ENCODE peak calls at places on chromosomes 2 and 18, in four cellular contexts. R, Q, U and Y are unnamed samples.

GRCh38 chr2:235268535-235268934 is 225.3 kb upstream of the AGAP1 start:
- DNase-seq in U (no peak), R (no peak), Q (no peak), Y (peak)

GRCh38 chr2:72719416-72719815 is 106.4 kb downstream of the EXOC6B start:
- DNase-seq in U (no peak), R (no peak), Q (no peak), Y (peak)

GRCh38 chr18:3594760-3595241 is 144.8 kb downstream of the TGIF1 start:
- DNase-seq in Q (no peak), R (peak), U (peak), Y (no peak)

GRCh38 chr2:45822272-45822630 is 170.8 kb downstream of the PRKCE start:
- DNase-seq in U (no peak), Q (no peak), R (no peak), Y (no peak)

GRCh38 chr2:86072271-86072858 is 33.3 kb downstream of the POLR1A start:
- DNase-seq in Q (peak), R (peak), U (peak), Y (no peak)

GRCh38 chr2:71534201-71534600 is 80.8 kb downstream of the DYSF start:
- DNase-seq in U (no peak), Q (no peak), R (no peak), Y (no peak)

GRCh38 chr2:159773426-159773825 is 24.6 kb downstream of the CD302 start:
- DNase-seq in U (peak), R (no peak), Q (no peak), Y (no peak)

GRCh38 chr2:218074031-218074430 is 5.0 kb downstream of the RUFY4 start:
- DNase-seq in R (peak), U (peak), Q (no peak), Y (no peak)

GRCh38 chr2:30789670-30790210 is 17.5 kb downstream of the CAPN13 start:
- DNase-seq in U (no peak), Q (no peak), R (no peak), Y (no peak)

GRCh38 chr2:200077838-200078237 is 122.5 kb downstream of the MAIP1 start:
- DNase-seq in U (peak), Q (no peak), R (no peak), Y (peak)

GRCh38 chr2:3480352-3481010 is 38.9 kb downstream of the ADI1 start:
- DNase-seq in R (peak), Q (peak), U (no peak), Y (no peak)

GRCh38 chr2:191319181-191319580 is 74.0 kb downstream of the MYO1B start:
- DNase-seq in Q (no peak), U (peak), R (no peak), Y (peak)

GRCh38 chr2:121044412-121044811 is 240.6 kb downstream of the TFCP2L1 start:
- DNase-seq in R (no peak), Q (no peak), U (no peak), Y (no peak)

GRCh38 chr18:2656237-2657042 is 914 bp downstream of the SMCHD1 start:
- DNase-seq in Q (peak), R (peak), U (no peak), Y (peak)

GRCh38 chr18:62759704-62760402 is 44.5 kb downstream of the PHLPP1 start:
- DNase-seq in Q (no peak), U (peak), R (no peak), Y (peak)

GRCh38 chr2:176105727-176106635 is 1.1 kb upstream of the HOXD11 start:
- DNase-seq in U (no peak), Q (no peak), R (no peak), Y (no peak)

GRCh38 chr2:183078163-183078466 is 432 bp upstream of the DUSP19 start:
- DNase-seq in R (peak), Q (peak), U (no peak), Y (no peak)

GRCh38 chr18:78912336-78912735 is 67.3 kb upstream of the SALL3 start:
- DNase-seq in U (no peak), R (no peak), Q (no peak), Y (no peak)

DNA sequence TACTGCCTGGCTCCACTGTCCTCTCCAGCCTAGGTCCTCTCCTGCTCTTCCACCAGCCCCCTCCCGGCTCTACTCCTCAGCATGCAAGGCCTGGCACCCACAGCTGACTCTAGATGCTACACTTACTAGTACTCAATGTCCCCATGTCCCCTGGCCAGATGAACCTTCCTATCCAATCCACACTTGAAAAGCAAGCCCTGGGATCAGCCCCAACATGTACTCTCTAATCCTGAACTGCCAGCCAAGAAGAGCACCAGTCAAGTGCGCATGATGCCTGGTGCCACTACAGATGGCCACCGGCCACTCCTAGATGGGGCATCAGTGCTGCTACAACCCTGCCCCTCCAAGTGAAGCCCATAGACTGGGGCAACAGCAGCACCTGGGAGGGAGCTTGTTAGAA is 168.2 kb downstream of the STK39 start:
- DNase-seq in R (no peak), U (no peak), Q (no peak), Y (no peak)
- TF ChIP-seq CTCF in R (no peak), U (no peak), Q (no peak), Y (no peak)

DNA sequence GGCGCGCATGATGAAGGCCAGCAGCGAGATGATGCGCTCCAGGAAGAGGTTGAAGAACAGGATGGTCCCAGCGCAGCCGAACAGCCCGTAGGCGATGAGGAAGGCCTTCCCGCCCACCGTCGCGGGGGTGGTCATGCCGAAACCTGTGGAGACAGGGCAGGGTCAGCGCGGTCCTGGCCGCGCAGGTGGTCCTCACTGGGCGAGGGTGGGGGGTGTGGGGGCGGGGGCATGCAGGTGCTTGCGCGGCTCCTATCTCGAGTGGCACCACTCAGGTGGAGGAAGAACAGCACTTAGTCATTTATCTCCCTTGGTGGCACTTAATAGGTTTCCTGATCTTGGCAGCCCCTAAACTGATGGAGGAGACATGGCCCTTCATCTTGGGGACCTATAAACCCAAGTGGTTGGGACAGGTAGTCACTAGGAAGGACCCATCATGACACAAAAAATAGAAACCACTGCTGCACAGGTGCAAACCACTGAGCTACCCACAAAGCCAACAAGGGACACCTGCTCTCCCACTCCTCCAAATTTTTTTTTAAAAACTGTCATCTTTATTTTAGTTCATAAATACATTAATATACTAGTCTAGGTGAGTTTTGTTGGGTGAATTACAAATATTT is 118.8 kb downstream of the MSH2 start:
- DNase-seq in Q (no peak), R (peak), U (no peak), Y (no peak)
- H3K4me3 ChIP-seq in Q (peak), R (peak), U (no peak), Y (peak)

GRCh38 chr2:11482473-11483031 is 16.6 kb upstream of the E2F6 start:
- DNase-seq in R (no peak), U (no peak), Q (peak), Y (peak)
- TF ChIP-seq CTCF in R (no peak), U (no peak), Q (no peak), Y (no peak)

GRCh38 chr2:232418466-232419244 is 12.0 kb downstream of the ALPG start:
- DNase-seq in R (no peak), U (peak), Q (no peak), Y (peak)
- H3K4me3 ChIP-seq in R (no peak), U (peak), Q (peak), Y (peak)

DNA sequence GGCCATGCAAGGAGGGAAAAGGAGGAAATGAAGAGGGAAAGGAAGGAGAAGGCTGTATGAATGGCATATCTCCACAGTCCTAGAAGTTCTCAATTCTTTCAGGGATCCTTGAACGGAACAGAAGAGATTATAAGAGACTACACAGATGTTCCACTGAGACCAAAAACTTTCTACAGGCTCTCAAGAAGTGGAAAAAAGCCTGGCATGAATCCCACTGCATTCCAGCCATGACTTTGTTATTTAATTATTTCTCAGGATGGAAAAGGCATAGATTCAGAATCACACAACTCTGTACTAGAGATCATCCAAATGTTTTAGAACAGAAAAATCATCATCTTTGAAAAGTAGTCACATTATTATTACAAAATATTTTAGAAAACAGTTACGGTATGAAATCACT is 131.7 kb upstream of the CDH20 start:
- DNase-seq in Q (no peak), U (no peak), R (no peak), Y (no peak)
- TF ChIP-seq CTCF in Q (no peak), U (no peak), R (no peak), Y (no peak)

DNA sequence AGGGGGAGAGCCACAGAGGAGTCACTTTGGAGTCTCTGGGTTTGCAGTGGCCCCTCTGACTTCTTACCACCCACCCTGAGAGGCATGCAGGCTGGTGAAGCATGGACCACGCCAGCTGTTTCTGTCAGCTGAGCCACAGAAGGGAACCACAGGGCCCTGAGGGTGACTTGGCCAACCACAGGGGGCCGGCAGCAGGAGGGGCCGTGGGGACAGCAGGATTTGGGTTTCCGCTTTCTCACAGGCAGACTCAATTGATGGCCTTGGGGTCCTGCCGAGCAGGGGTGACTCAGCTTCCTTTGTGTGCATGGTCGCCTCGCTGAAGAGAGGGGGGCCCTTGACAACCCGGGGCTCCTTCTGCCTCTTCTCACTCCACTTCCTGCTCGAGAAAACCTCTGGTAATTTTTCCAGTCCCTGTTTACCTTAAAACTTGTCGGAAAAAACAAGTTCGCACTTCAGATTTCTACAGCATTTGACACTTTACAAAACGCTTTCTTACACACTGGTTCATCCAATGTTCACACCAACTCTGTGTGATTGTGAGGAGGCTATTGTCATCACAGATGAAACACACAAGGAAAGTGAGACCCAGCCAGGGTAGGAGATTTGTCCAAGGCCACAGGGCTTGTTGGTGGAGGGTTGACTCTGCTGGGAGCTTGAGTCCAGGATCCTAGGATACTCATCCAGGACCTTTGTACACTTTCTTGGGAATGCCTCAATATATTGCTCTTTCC is 311.2 kb downstream of the LPIN1 start:
- DNase-seq in U (peak), R (peak), Q (peak), Y (peak)
- H3K4me3 ChIP-seq in U (no peak), R (no peak), Q (no peak), Y (no peak)

DNA sequence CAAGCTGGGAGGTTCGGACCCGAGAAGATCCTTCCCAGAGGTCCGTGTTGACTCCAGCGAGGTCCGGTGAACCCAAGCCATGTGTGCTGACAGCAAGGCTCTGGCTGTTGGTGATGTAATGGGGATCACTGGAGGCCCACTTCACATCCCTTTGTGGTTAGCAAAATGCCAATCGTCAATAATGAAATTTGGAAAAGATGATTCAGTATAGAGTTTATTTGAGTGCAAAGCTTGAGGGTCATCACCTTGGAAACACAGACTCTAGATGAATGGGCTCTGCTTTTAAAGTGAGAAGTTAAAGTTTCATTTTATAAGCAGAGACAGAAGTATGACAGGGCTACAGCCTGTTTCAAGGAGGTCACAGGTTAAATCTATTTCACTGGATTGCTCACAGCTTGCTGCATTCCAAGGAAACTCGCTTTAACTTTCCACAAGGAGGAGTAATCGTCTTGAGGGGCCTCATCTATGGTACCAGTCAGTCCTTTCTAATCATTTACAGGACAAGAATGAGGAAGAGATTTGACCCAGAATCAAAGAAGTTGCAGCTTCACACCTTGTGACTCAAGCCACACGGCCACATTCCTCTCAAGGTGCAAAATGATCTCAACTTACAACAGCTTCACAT is 140.5 kb downstream of the TPO start:
- DNase-seq in Q (no peak), R (no peak), U (peak), Y (peak)
- TF ChIP-seq CTCF in Q (no peak), R (no peak), U (peak), Y (peak)

GRCh38 chr2:138238908-138239307 is 262.7 kb upstream of the SPOPL start:
- DNase-seq in Q (no peak), U (no peak), R (no peak), Y (no peak)

GRCh38 chr2:138237657-138238384 is 263.7 kb upstream of the SPOPL start:
- DNase-seq in Q (no peak), R (no peak), U (no peak), Y (no peak)

GRCh38 chr2:138244400-138245001 is 257.1 kb upstream of the SPOPL start:
- DNase-seq in U (peak), R (no peak), Q (no peak), Y (peak)

GRCh38 chr2:138236142-138236541 is 265.4 kb upstream of the SPOPL start:
- DNase-seq in U (no peak), R (no peak), Q (no peak), Y (no peak)

GRCh38 chr2:138239902-138240595 is 261.5 kb upstream of the SPOPL start:
- DNase-seq in Q (no peak), U (no peak), R (no peak), Y (peak)
- H3K4me3 ChIP-seq in Q (no peak), U (no peak), R (no peak), Y (no peak)

GRCh38 chr2:216775043-216775453 is 79.7 kb upstream of the IGFBP5 start:
- DNase-seq in Q (peak), U (peak), R (no peak), Y (peak)
- TF ChIP-seq CTCF in Q (no peak), U (peak), R (no peak), Y (no peak)